ENCODE peak calls at places on chromosomes 6 and 20, in eight cellular contexts. One of them, this sample, is unnamed.

GRCh38 chr20:62766716-62767115 is 29.6 kb upstream of the MRGBP start:
- DNase-seq in fibroblast of mammary gland: no peak
- DNase-seq in GM10248: no peak
- DNase-seq in nephron progenitor cell: no peak
- DNase-seq in MCF 10A: no peak
- DNase-seq in colonic mucosa: peak; percentile 49
- DNase-seq in A549: no peak
- DNase-seq in PC-9: peak; percentile 85
- DNase-seq in this sample: no peak

GRCh38 chr20:41001497-41001896 is 27.1 kb upstream of the TOP1 start:
- DNase-seq in fibroblast of mammary gland: peak; percentile 69
- DNase-seq in PC-9: no peak
- DNase-seq in nephron progenitor cell: no peak
- DNase-seq in MCF 10A: peak; percentile 62
- DNase-seq in A549: no peak
- DNase-seq in colonic mucosa: no peak
- DNase-seq in GM10248: no peak
- DNase-seq in this sample: no peak

GRCh38 chr6:113630365-113630737 is 226.8 kb upstream of the MARCKS start:
- DNase-seq in MCF 10A: peak; percentile 69
- DNase-seq in colonic mucosa: no peak
- DNase-seq in PC-9: no peak
- DNase-seq in GM10248: no peak
- DNase-seq in nephron progenitor cell: no peak
- DNase-seq in A549: no peak
- DNase-seq in fibroblast of mammary gland: peak; percentile 58
- DNase-seq in this sample: peak; percentile 83

GRCh38 chr20:53579581-53580375 is 13.9 kb downstream of the ZNF217 start:
- DNase-seq in PC-9: no peak
- DNase-seq in colonic mucosa: peak; percentile 51
- DNase-seq in MCF 10A: peak; percentile 92
- DNase-seq in fibroblast of mammary gland: peak; percentile 85
- DNase-seq in A549: peak; percentile 65
- DNase-seq in nephron progenitor cell: no peak
- DNase-seq in GM10248: no peak
- DNase-seq in this sample: no peak

GRCh38 chr20:732727-733126 is 35.6 kb downstream of the SLC52A3 start:
- DNase-seq in fibroblast of mammary gland: no peak
- DNase-seq in colonic mucosa: no peak
- DNase-seq in nephron progenitor cell: no peak
- DNase-seq in GM10248: no peak
- DNase-seq in MCF 10A: no peak
- DNase-seq in A549: no peak
- DNase-seq in PC-9: no peak
- DNase-seq in this sample: no peak

GRCh38 chr20:56460459-56460858 is 8.0 kb upstream of the RTF2 start:
- DNase-seq in fibroblast of mammary gland: no peak
- DNase-seq in A549: no peak
- DNase-seq in colonic mucosa: no peak
- DNase-seq in GM10248: no peak
- DNase-seq in MCF 10A: no peak
- DNase-seq in nephron progenitor cell: no peak
- DNase-seq in PC-9: no peak
- DNase-seq in this sample: no peak

GRCh38 chr20:17617868-17618672 is 48.2 kb downstream of the DSTN start:
- DNase-seq in colonic mucosa: peak; percentile 19
- DNase-seq in A549: no peak
- DNase-seq in nephron progenitor cell: peak; percentile 1
- DNase-seq in fibroblast of mammary gland: no peak
- DNase-seq in PC-9: no peak
- DNase-seq in GM10248: no peak
- DNase-seq in MCF 10A: no peak
- DNase-seq in this sample: no peak

GRCh38 chr6:139509167-139509566 is 134.7 kb upstream of the CITED2 start:
- DNase-seq in GM10248: no peak
- DNase-seq in colonic mucosa: no peak
- DNase-seq in A549: no peak
- DNase-seq in nephron progenitor cell: no peak
- DNase-seq in fibroblast of mammary gland: no peak
- DNase-seq in MCF 10A: no peak
- DNase-seq in PC-9: no peak
- DNase-seq in this sample: no peak

GRCh38 chr6:121435444-121436069 is at the start of gene GJA1:
- DNase-seq in MCF 10A: no peak
- DNase-seq in fibroblast of mammary gland: peak; percentile 86
- DNase-seq in PC-9: no peak
- DNase-seq in nephron progenitor cell: peak; percentile 37
- DNase-seq in GM10248: no peak
- DNase-seq in colonic mucosa: peak; percentile 47
- DNase-seq in A549: peak; percentile 79
- DNase-seq in this sample: peak; percentile 50

GRCh38 chr20:1810926-1811620 is 84.1 kb upstream of the SIRPA start:
- DNase-seq in nephron progenitor cell: no peak
- DNase-seq in colonic mucosa: no peak
- DNase-seq in fibroblast of mammary gland: peak; percentile 48
- DNase-seq in GM10248: no peak
- DNase-seq in PC-9: no peak
- DNase-seq in A549: no peak
- DNase-seq in MCF 10A: no peak
- DNase-seq in this sample: no peak

GRCh38 chr6:64861039-64861651 is 845.9 kb downstream of the EYS start:
- DNase-seq in MCF 10A: no peak
- DNase-seq in nephron progenitor cell: no peak
- DNase-seq in colonic mucosa: no peak
- DNase-seq in A549: no peak
- DNase-seq in GM10248: no peak
- DNase-seq in PC-9: no peak
- DNase-seq in fibroblast of mammary gland: no peak
- DNase-seq in this sample: no peak

GRCh38 chr6:93721386-93722048 is 302.2 kb upstream of the EPHA7 start:
- DNase-seq in nephron progenitor cell: peak; percentile 11
- DNase-seq in PC-9: peak; percentile 2
- DNase-seq in GM10248: no peak
- DNase-seq in MCF 10A: peak; percentile 25
- DNase-seq in fibroblast of mammary gland: peak; percentile 64
- DNase-seq in colonic mucosa: no peak
- DNase-seq in A549: peak; percentile 38
- DNase-seq in this sample: no peak

GRCh38 chr20:63241272-63241671 is 5.6 kb downstream of the BIRC7 start:
- DNase-seq in GM10248: no peak
- DNase-seq in A549: no peak
- DNase-seq in MCF 10A: no peak
- DNase-seq in nephron progenitor cell: no peak
- DNase-seq in PC-9: no peak
- DNase-seq in colonic mucosa: no peak
- DNase-seq in fibroblast of mammary gland: no peak
- DNase-seq in this sample: no peak

GRCh38 chr6:143465546-143465945 is 14.9 kb downstream of the PEX3 start:
- DNase-seq in GM10248: no peak
- DNase-seq in A549: no peak
- DNase-seq in PC-9: no peak
- DNase-seq in MCF 10A: peak; percentile 12
- DNase-seq in colonic mucosa: no peak
- DNase-seq in nephron progenitor cell: no peak
- DNase-seq in fibroblast of mammary gland: no peak
- DNase-seq in this sample: no peak

GRCh38 chr6:14035448-14035847 is 82.1 kb upstream of the CD83 start:
- DNase-seq in MCF 10A: no peak
- DNase-seq in nephron progenitor cell: no peak
- DNase-seq in colonic mucosa: no peak
- DNase-seq in fibroblast of mammary gland: peak; percentile 82
- DNase-seq in A549: peak; percentile 34
- DNase-seq in PC-9: peak; percentile 49
- DNase-seq in GM10248: no peak
- DNase-seq in this sample: peak; percentile 87

GRCh38 chr6:31579546-31580445 is 2.4 kb downstream of the LTB start:
- DNase-seq in MCF 10A: no peak
- DNase-seq in nephron progenitor cell: no peak
- DNase-seq in fibroblast of mammary gland: no peak
- DNase-seq in A549: no peak
- DNase-seq in PC-9: no peak
- DNase-seq in colonic mucosa: no peak
- DNase-seq in GM10248: no peak
- DNase-seq in this sample: no peak

GRCh38 chr6:31576897-31577341 is 1.6 kb downstream of the TNF start:
- DNase-seq in A549: no peak
- DNase-seq in colonic mucosa: no peak
- DNase-seq in nephron progenitor cell: no peak
- DNase-seq in MCF 10A: no peak
- DNase-seq in GM10248: no peak
- DNase-seq in fibroblast of mammary gland: no peak
- DNase-seq in PC-9: no peak
- DNase-seq in this sample: no peak

GRCh38 chr6:31579119-31579505 is 3.1 kb downstream of the LTB start:
- DNase-seq in A549: no peak
- DNase-seq in PC-9: no peak
- DNase-seq in fibroblast of mammary gland: no peak
- DNase-seq in MCF 10A: no peak
- DNase-seq in colonic mucosa: no peak
- DNase-seq in GM10248: no peak
- DNase-seq in nephron progenitor cell: no peak
- DNase-seq in this sample: no peak

GRCh38 chr6:31578058-31578457 is 2.7 kb downstream of the TNF start:
- DNase-seq in PC-9: no peak
- DNase-seq in GM10248: no peak
- DNase-seq in A549: no peak
- DNase-seq in nephron progenitor cell: no peak
- DNase-seq in MCF 10A: no peak
- DNase-seq in colonic mucosa: no peak
- DNase-seq in fibroblast of mammary gland: no peak
- DNase-seq in this sample: no peak

GRCh38 chr6:31578461-31579118 is 3.2 kb downstream of the TNF start:
- DNase-seq in MCF 10A: peak; percentile 65
- DNase-seq in A549: no peak
- DNase-seq in fibroblast of mammary gland: no peak
- DNase-seq in PC-9: peak; percentile 24
- DNase-seq in colonic mucosa: no peak
- DNase-seq in GM10248: no peak
- DNase-seq in nephron progenitor cell: no peak
- DNase-seq in this sample: no peak
- TF ChIP-seq CTCF in MCF 10A: no peak
- TF ChIP-seq CTCF in A549: no peak
- TF ChIP-seq CTCF in fibroblast of mammary gland: no peak
- TF ChIP-seq CTCF in PC-9: no peak
- TF ChIP-seq CTCF in colonic mucosa: no peak
- TF ChIP-seq CTCF in GM10248: no peak
- TF ChIP-seq CTCF in nephron progenitor cell: no peak
- TF ChIP-seq CTCF in this sample: no peak

GRCh38 chr6:108838101-108838717 is 10.0 kb upstream of the ARMC2 start:
- DNase-seq in nephron progenitor cell: peak; percentile 46
- DNase-seq in GM10248: no peak
- DNase-seq in A549: peak; percentile 16
- DNase-seq in PC-9: no peak
- DNase-seq in MCF 10A: peak; percentile 19
- DNase-seq in fibroblast of mammary gland: peak; percentile 20
- DNase-seq in colonic mucosa: no peak
- DNase-seq in this sample: no peak
- TF ChIP-seq CTCF in nephron progenitor cell: no peak
- TF ChIP-seq CTCF in GM10248: no peak
- TF ChIP-seq CTCF in A549: no peak
- TF ChIP-seq CTCF in PC-9: no peak
- TF ChIP-seq CTCF in MCF 10A: no peak
- TF ChIP-seq CTCF in fibroblast of mammary gland: no peak
- TF ChIP-seq CTCF in colonic mucosa: no peak
- TF ChIP-seq CTCF in this sample: peak; percentile 15

GRCh38 chr20:44251284-44251683 is 4.2 kb downstream of the GDAP1L1 start:
- DNase-seq in MCF 10A: no peak
- DNase-seq in colonic mucosa: no peak
- DNase-seq in GM10248: no peak
- DNase-seq in A549: no peak
- DNase-seq in fibroblast of mammary gland: no peak
- DNase-seq in PC-9: no peak
- DNase-seq in nephron progenitor cell: no peak
- DNase-seq in this sample: no peak

GRCh38 chr20:44245977-44246376 is 1.1 kb upstream of the GDAP1L1 start:
- DNase-seq in MCF 10A: no peak
- DNase-seq in fibroblast of mammary gland: no peak
- DNase-seq in A549: no peak
- DNase-seq in PC-9: no peak
- DNase-seq in nephron progenitor cell: no peak
- DNase-seq in colonic mucosa: no peak
- DNase-seq in GM10248: no peak
- DNase-seq in this sample: no peak

GRCh38 chr20:44247131-44247571 is at the start of gene GDAP1L1:
- DNase-seq in MCF 10A: no peak
- DNase-seq in PC-9: no peak
- DNase-seq in nephron progenitor cell: peak; percentile 67
- DNase-seq in GM10248: no peak
- DNase-seq in A549: no peak
- DNase-seq in colonic mucosa: no peak
- DNase-seq in fibroblast of mammary gland: no peak
- DNase-seq in this sample: no peak

GRCh38 chr20:44248420-44248759 is 1.3 kb downstream of the GDAP1L1 start:
- DNase-seq in GM10248: no peak
- DNase-seq in A549: no peak
- DNase-seq in colonic mucosa: no peak
- DNase-seq in PC-9: no peak
- DNase-seq in MCF 10A: no peak
- DNase-seq in nephron progenitor cell: no peak
- DNase-seq in fibroblast of mammary gland: no peak
- DNase-seq in this sample: no peak

DNA sequence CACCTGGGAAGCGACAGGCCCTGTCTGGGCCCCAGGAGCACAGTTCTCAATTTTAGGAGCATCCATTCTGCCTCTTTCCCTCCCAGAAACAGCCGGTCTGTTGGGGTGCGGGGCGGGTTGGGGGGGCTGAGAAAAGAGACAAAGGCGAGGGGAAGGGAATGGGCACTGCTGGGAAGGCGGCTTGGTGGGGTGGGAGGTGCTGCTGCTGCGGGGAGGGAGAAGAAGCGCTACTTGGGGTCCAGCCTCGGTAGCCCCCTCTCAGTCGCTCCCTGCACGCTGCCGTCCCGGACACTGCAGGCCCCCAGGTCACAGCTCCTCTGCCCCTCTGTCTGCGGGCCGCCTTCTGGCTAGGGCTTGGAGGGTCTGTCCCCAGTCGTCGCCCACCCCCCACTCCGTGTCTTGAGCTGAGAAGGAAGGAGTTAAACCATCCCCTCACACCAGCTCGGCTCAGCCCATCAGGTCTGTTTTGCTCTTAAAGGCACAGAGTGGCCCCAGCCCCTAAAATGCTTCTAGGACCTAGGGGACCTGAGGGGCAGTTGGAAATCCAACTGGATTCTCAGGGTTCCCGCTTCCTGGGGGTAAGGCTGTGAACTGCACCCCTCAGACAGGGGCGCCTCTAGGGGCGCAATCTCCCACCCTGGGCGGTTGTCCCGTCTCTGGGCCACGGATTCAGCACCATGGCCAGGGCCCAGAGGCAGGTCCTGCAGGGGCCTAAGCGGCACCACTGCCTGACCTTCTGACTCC is 740 bp downstream of the GDAP1L1 start:
- DNase-seq in MCF 10A: peak; percentile 39
- DNase-seq in GM10248: peak; percentile 50
- DNase-seq in PC-9: peak; percentile 43
- DNase-seq in A549: peak; percentile 35
- DNase-seq in nephron progenitor cell: peak; percentile 90
- DNase-seq in colonic mucosa: no peak
- DNase-seq in fibroblast of mammary gland: peak; percentile 22
- DNase-seq in this sample: no peak
- TF ChIP-seq CTCF in MCF 10A: no peak
- TF ChIP-seq CTCF in GM10248: no peak
- TF ChIP-seq CTCF in PC-9: no peak
- TF ChIP-seq CTCF in A549: peak; percentile 19
- TF ChIP-seq CTCF in nephron progenitor cell: peak; percentile 91
- TF ChIP-seq CTCF in colonic mucosa: no peak
- TF ChIP-seq CTCF in fibroblast of mammary gland: peak; percentile 41
- TF ChIP-seq CTCF in this sample: peak; percentile 54

GRCh38 chr20:57671662-57672061 is 38.2 kb downstream of the PMEPA1 start:
- DNase-seq in GM10248: no peak
- DNase-seq in PC-9: no peak
- DNase-seq in fibroblast of mammary gland: no peak
- DNase-seq in A549: no peak
- DNase-seq in colonic mucosa: no peak
- DNase-seq in MCF 10A: peak; percentile 40
- DNase-seq in nephron progenitor cell: no peak
- DNase-seq in this sample: no peak
- TF ChIP-seq CTCF in GM10248: no peak
- TF ChIP-seq CTCF in PC-9: no peak
- TF ChIP-seq CTCF in fibroblast of mammary gland: no peak
- TF ChIP-seq CTCF in A549: no peak
- TF ChIP-seq CTCF in colonic mucosa: no peak
- TF ChIP-seq CTCF in MCF 10A: no peak
- TF ChIP-seq CTCF in nephron progenitor cell: no peak
- TF ChIP-seq CTCF in this sample: no peak